ENCODE peak calls at places on chromosomes 2 and 18, in five cellular contexts. Q is breast epithelium, M is Panc1, A is sigmoid colon, D is K562. B is an unnamed sample.

GRCh38 chr18:79378416-79379250 is 17.1 kb upstream of the NFATC1 start:
- DNase-seq in Q (peak; percentile 91), M (no peak), A (peak; percentile 90), D (peak; percentile 55), B (peak; percentile 74)

GRCh38 chr18:33239298-33239697 is 201.2 kb downstream of the CCDC178 start:
- DNase-seq in A (no peak), D (no peak), M (no peak), Q (no peak), B (no peak)

GRCh38 chr18:61549889-61550288 is 216.7 kb downstream of the CDH20 start:
- DNase-seq in D (no peak), M (no peak), A (no peak), Q (no peak), B (no peak)

GRCh38 chr2:24409700-24410556 is 49.6 kb upstream of the ITSN2 start:
- DNase-seq in A (no peak), Q (no peak), M (peak; percentile 68), D (peak; percentile 60), B (peak; percentile 39)

GRCh38 chr2:133952420-133952819 is 301.5 kb upstream of the MGAT5 start:
- DNase-seq in M (no peak), Q (no peak), D (no peak), A (no peak), B (no peak)

GRCh38 chr2:1564506-1564905 is 151.2 kb downstream of the TPO start:
- DNase-seq in A (peak; percentile 42), D (no peak), M (no peak), Q (no peak), B (no peak)

GRCh38 chr2:37770797-37771196 is 99.4 kb upstream of the CDC42EP3 start:
- DNase-seq in M (no peak), A (no peak), D (no peak), Q (no peak), B (no peak)

GRCh38 chr2:240595381-240596079 is 9.0 kb downstream of the CAPN10 start:
- DNase-seq in M (no peak), A (peak; percentile 63), D (peak; percentile 49), Q (peak; percentile 27), B (no peak)

GRCh38 chr2:231182500-231182899 is 15.9 kb upstream of the ARMC9 start:
- DNase-seq in A (no peak), D (peak; percentile 34), M (no peak), Q (no peak), B (no peak)

GRCh38 chr18:420661-421060 is 79.8 kb downstream of the COLEC12 start:
- DNase-seq in Q (no peak), D (no peak), A (no peak), M (no peak), B (no peak)

GRCh38 chr2:25671622-25672021 is 1.8 kb downstream of the DTNB start:
- DNase-seq in D (no peak), Q (no peak), M (no peak), A (no peak), B (peak; percentile 79)

GRCh38 chr18:58581265-58581664 is 47.6 kb downstream of the ALPK2 start:
- DNase-seq in D (no peak), M (no peak), Q (no peak), A (no peak), B (no peak)

GRCh38 chr18:58580623-58581022 is 48.3 kb downstream of the ALPK2 start:
- DNase-seq in M (no peak), A (no peak), D (no peak), Q (no peak), B (no peak)

GRCh38 chr18:58586269-58586668 is 42.6 kb downstream of the ALPK2 start:
- DNase-seq in A (no peak), Q (no peak), M (no peak), D (no peak), B (no peak)

GRCh38 chr18:58584219-58585127 is 44.4 kb downstream of the ALPK2 start:
- DNase-seq in D (no peak), M (no peak), Q (no peak), A (no peak), B (no peak)

GRCh38 chr18:58583569-58583968 is 45.3 kb downstream of the ALPK2 start:
- DNase-seq in D (no peak), M (no peak), A (no peak), Q (no peak), B (no peak)
- H3K4me1 ChIP-seq in D (no peaks in the 10 kb centered on the region), M (peaks cover 7% of the 10 kb centered on the region), A (peaks cover 7% of the 10 kb centered on the region), Q (no peaks in the 10 kb centered on the region), B (no peaks in the 10 kb centered on the region)

DNA sequence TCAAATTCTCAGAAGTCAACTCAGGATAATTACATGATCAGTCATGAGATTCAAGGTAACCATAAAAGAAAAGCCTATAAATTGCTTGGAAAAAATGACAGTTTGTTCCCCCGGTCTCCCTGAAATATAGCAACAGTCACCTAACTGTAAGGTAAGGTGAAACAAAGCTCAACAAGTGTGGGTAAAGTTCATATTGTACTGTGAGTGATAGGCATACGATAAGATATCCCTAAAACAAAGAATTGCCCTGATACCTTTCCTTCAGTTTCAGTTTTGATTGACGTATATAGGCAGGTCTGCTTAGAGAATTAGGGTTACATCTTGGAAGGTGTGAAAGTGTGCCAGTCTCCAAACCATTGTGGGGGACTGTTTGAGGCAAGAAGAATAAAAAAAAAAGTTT is 4.0 kb upstream of the CCBE1 start:
- DNase-seq in A (no peak), M (no peak), Q (no peak), D (no peak), B (no peak)
- TF ChIP-seq POLR2AphosphoS5 in A (no peak), M (no peak), Q (no peak), D (no peak), B (no peak)

GRCh38 chr2:144331652-144332355 is 188.1 kb downstream of the ZEB2 start:
- DNase-seq in A (peak; percentile 83), D (peak; percentile 58), Q (peak; percentile 56), M (no peak), B (peak; percentile 35)
- TF ChIP-seq CTCF in A (no peak), D (no peak), Q (no peak), M (peak; percentile 30), B (peak; percentile 12)

GRCh38 chr2:54052825-54053718 is 62.3 kb upstream of the ACYP2 start:
- DNase-seq in A (no peak), D (no peak), Q (no peak), M (no peak), B (no peak)

GRCh38 chr2:54050445-54050844 is 65.0 kb upstream of the ACYP2 start:
- DNase-seq in D (no peak), M (no peak), A (no peak), Q (no peak), B (no peak)

GRCh38 chr2:54054271-54054670 is 61.1 kb upstream of the ACYP2 start:
- DNase-seq in M (no peak), D (no peak), A (no peak), Q (no peak), B (no peak)

GRCh38 chr2:54054774-54055173 is 60.6 kb upstream of the ACYP2 start:
- DNase-seq in M (no peak), Q (no peak), A (no peak), D (no peak), B (no peak)

DNA sequence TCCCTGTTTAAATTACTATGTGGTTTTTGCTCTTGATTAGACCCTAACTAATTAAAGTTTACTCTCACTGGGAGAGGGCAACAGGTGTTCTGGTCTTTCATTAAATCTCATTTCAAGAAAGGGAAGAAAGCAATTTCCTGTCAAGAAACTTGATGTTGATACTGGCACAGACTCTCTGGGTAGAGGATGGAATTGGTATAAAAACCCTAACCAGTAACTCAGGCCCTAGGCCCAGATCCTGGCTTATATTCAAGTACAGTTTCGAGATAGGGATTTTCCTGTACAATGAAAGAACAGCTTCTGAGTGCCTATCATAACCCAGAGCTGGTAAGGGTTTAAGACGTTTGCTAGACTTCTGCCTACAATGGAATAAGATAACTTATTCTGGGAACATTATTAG is 61.6 kb upstream of the ACYP2 start:
- DNase-seq in D (no peak), M (no peak), Q (no peak), A (no peak), B (no peak)
- H3K4me1 ChIP-seq in D (no peaks in the 10 kb centered on the region), M (no peaks in the 10 kb centered on the region), Q (no peaks in the 10 kb centered on the region), A (peaks cover 12% of the 10 kb centered on the region), B (no peaks in the 10 kb centered on the region)

GRCh38 chr2:132923787-132924186 is 253.8 kb upstream of the LYPD1 start:
- DNase-seq in A (no peak), Q (no peak), D (no peak), M (no peak), B (no peak)
- TF ChIP-seq POLR2AphosphoS5 in A (no peak), Q (no peak), D (no peak), M (no peak), B (no peak)

DNA sequence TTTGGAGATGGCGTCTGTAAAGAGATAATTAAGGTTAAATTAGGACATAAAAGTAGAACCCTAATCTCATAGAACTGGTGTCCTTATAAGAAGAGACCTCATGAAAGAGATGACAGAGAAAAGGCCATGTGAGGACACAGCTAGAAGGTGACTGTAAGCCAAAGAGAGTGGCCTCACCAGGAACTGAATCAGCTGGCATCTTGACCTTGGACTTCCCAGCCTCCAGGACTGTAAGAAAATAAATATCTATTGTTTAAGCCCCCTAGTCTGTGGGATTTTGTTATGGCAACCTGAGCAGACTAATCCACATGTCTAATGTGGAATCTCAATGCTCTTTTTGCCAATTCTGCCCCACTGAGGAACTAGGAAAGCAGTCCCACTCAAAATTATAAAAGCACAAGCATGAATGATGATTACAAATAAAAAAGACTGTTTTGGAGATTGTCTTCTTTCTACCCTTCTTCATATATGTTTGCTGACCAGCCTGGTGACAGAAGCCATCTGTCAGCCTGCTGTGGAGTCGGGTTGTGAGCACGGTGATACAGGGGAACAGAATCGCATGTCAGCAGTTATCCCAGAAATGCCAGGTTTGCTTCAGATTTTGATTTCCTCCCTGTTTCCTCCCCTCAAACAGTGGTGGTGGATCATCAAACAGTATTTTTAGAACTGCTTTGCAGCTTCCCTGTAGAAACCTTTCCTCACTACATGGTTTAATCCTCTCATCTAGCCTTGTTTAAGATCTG is 54.2 kb downstream of the INPP4A start:
- DNase-seq in M (no peak), D (no peak), Q (no peak), A (no peak), B (no peak)
- TF ChIP-seq CTCF in M (no peak), D (no peak), Q (no peak), A (no peak), B (no peak)

DNA sequence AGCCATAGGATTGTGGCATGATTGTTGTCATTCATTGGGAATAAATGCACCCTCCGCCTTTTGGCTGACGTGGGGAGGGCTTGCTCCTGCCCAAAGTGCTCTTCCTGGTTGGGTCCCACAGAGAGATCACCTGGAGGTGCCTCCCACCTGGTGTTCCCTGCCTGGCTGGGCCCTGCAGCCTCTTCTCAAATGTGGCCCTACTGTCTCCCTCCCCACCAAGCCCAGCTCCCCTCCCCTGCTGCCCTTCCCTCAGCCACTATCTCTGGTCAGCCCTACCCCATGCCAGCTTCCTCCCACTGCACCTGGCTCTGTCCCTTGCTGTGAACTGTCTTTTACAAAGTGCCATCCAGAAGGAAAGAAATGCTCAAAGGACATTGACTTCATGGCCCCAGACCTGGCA is 173.4 kb downstream of the GLI2 start:
- DNase-seq in D (no peak), M (no peak), Q (no peak), A (no peak), B (no peak)
- H3K4me1 ChIP-seq in D (peaks cover 19% of the 10 kb centered on the region), M (peaks cover 14% of the 10 kb centered on the region), Q (no peaks in the 10 kb centered on the region), A (peaks cover 23% of the 10 kb centered on the region), B (no peaks in the 10 kb centered on the region)

B was measured in prostate gland.